ENCODE peak calls at places on chromosomes 12 and 14, in six cellular contexts. L, R, F, P, T and N are unnamed samples.

GRCh38 chr14:89615421-89615820 is 198.4 kb upstream of the FOXN3 start:
- DNase-seq in L (no peak), R (no peak), F (no peak), P (no peak), T (no peak), N (no peak)

GRCh38 chr12:3342051-3342450 is 149.0 kb upstream of the PRMT8 start:
- DNase-seq in L (no peak), R (no peak), F (no peak), P (no peak), T (no peak), N (no peak)

GRCh38 chr14:68691031-68691864 is 101.6 kb downstream of the ZFP36L1 start:
- DNase-seq in L (no peak), R (no peak), F (peak), P (no peak), T (peak), N (no peak)

GRCh38 chr12:81143057-81143456 is 65.2 kb downstream of the ACSS3 start:
- DNase-seq in L (no peak), R (no peak), F (no peak), P (peak), T (no peak), N (no peak)

GRCh38 chr14:106308839-106309389 is 782.5 kb downstream of the TMEM121 start:
- DNase-seq in L (no peak), R (no peak), F (no peak), P (peak), T (no peak), N (no peak)

GRCh38 chr12:45042599-45042998 is 8.3 kb downstream of the DBX2 start:
- DNase-seq in L (no peak), R (no peak), F (no peak), P (no peak), T (no peak), N (no peak)

GRCh38 chr12:92041742-92042141 is 103.9 kb downstream of the BTG1 start:
- DNase-seq in L (no peak), R (no peak), F (no peak), P (no peak), T (no peak), N (no peak)

GRCh38 chr12:103905730-103906349 is 24.4 kb upstream of the HSP90B1 start:
- DNase-seq in L (no peak), R (no peak), F (no peak), P (no peak), T (no peak), N (peak)

GRCh38 chr14:81710232-81710845 is 176.7 kb upstream of the SEL1L start:
- DNase-seq in L (peak), R (no peak), F (no peak), P (peak), T (no peak), N (no peak)

DNA sequence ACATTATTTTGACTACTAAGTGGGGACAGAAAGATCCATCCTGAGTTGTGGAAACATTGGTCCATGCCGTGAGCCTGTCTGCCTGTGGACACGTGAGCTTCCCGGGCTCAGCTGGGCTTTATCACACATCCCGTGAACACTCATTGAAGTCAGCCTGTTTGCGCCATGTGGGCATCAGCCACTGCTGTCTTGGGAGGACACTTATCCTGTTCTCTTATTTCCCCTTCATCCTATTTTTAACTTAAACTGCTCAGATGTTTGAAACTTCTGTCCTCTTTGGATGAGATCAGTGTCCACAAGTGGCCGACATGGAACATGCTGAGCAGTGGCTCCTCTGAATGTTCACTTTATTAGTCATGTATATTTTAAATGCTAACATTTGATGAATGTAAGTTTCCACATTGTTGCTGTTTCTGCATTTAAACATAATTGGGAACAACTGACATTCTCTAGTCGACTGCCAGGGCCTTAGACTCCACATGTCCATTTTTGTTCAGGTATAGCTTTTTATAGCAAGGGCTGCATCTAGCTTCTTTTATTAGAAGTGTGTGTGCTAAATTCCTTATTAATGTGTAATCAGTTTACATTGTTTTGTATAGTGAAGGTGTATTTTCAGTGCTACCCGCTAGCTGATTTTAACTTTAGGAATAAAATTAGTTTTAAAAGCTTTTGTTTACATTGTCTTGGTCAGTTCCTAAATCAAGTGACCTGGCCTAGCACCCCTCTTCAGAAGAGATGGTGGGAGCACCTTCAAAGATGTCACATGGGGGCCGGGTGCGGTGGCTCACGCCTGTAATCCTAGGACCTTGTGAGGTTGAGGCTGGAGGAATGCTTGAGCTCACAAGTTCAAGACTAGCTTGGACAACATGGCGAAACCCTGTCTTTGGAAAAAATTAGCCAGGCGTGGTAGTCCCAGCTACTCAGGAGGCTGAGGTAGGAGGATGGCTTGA is 24.0 kb downstream of the RNF34 start:
- DNase-seq in L (no peak), R (no peak), F (peak), P (no peak), T (no peak), N (no peak)
- H3K27ac ChIP-seq in L (no peak), R (no peak), F (peak), P (no peak), T (no peak), N (no peak)

GRCh38 chr14:60164404-60164716 is 838 bp downstream of the DHRS7 start:
- DNase-seq in L (no peak), R (no peak), F (no peak), P (peak), T (no peak), N (no peak)

GRCh38 chr14:60161176-60162107 is 3.8 kb downstream of the DHRS7 start:
- DNase-seq in L (no peak), R (no peak), F (peak), P (peak), T (no peak), N (no peak)

GRCh38 chr14:60164717-60165546 is at the start of gene DHRS7:
- DNase-seq in L (peak), R (peak), F (peak), P (peak), T (peak), N (no peak)

GRCh38 chr14:60163741-60164140 is 1.5 kb downstream of the DHRS7 start:
- DNase-seq in L (no peak), R (no peak), F (no peak), P (no peak), T (no peak), N (no peak)

DNA sequence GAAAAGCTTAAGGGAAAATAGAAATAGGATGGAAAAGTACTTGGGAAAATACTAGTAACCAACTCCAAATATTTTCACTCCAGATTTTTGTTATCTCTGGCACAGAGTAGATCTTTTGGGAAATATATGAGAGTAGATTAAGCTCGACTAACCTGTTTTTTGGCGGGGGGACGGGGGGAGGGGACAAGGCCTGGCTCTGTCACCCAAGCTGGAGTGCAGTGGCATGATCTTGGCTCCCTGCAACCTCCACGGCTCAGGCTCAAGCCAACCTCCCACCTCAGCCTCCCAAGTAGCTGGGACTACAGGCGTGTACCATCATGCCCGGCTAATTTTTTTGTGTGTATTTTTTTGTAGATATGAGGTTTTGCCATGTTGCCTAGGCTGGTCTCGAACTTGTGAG is 4.8 kb downstream of the DHRS7 start:
- DNase-seq in L (no peak), R (no peak), F (no peak), P (no peak), T (no peak), N (no peak)
- H3K27ac ChIP-seq in L (no peak), R (no peak), F (no peak), P (no peak), T (no peak), N (no peak)

DNA sequence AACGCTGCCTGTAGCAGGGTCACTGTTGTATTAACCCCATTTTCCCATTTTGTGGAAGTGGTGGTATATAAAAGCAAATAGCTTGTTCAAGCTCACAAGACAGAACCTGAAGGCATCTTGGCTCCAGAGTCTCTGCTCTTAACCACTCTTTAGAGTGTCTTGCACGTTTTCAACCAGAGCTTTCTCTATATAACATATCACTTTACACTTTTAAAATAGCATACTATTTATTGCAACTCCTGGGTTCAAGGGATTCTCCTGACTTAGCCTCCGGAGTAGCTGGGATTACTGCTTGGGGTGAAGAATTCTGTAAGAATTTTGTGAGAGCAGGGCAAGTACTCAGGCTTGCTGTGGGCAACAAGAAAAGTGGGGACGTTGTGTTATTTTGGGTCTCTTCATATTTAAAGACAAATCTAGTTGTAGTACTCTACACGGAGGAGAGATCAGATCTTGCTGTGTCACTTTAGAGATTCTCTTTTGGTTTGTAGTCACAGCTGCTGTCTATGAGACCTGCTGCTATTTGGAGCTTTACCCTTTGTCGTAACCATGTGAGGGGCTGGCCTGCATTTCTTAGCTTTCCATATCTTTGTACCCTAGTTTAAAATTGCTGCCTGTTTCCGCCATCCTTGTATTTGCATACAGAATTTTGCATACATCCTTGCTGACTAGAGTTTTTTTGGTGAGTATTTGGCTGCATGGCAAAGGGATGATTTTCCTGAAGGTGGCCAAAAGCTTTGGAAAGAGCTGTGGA is 40.7 kb downstream of the WDR20 start:
- DNase-seq in L (no peak), R (no peak), F (peak), P (no peak), T (no peak), N (no peak)
- H3K27ac ChIP-seq in L (peak), R (no peak), F (no peak), P (no peak), T (no peak), N (no peak)

GRCh38 chr12:111775205-111776193 is 8.8 kb downstream of the ALDH2 start:
- DNase-seq in L (no peak), R (peak), F (peak), P (peak), T (peak), N (no peak)
- H3K27ac ChIP-seq in L (peak), R (peak), F (peak), P (peak), T (peak), N (peak)